ENCODE peak calls at places on chromosome 3, in eight cellular contexts. M is hepatocyte; B is T-cell; Z is activated naive CD4-positive, alpha-beta T cell treated with anti-CD3 and anti-CD28 coated beads for 36 hours; A is T-helper 1 cell; W is CD4-positive, CD25-positive, alpha-beta regulatory T cell; N is iris pigment epithelial cell; P is activated T-cell treated with anti-CD3 and anti-CD28 coated beads, Interleukin-2, amount 50 U/mL, for 1 hour. K is an unnamed sample.

GRCh38 chr3:127392146-127392470 is 104.3 kb upstream of the PRR20G start:
- DNase-seq in A (no peak), M (no peak), W (no peak), Z (no peak), N (no peak), B (no peak), P (no peak), K (no peak)

GRCh38 chr3:143731776-143732175 is 116.5 kb downstream of the SLC9A9 start:
- DNase-seq in P (no peak), N (no peak), W (no peak), B (no peak), Z (no peak), M (no peak), A (no peak), K (no peak)

GRCh38 chr3:79516795-79517194 is 251.0 kb downstream of the ROBO1 start:
- DNase-seq in A (no peak), B (no peak), Z (no peak), W (no peak), M (no peak), P (no peak), N (no peak), K (no peak)

GRCh38 chr3:156230291-156230900 is 110.0 kb downstream of the KCNAB1 start:
- DNase-seq in Z (no peak), A (no peak), P (no peak), B (no peak), N (no peak), M (no peak), W (no peak), K (no peak)

GRCh38 chr3:16480861-16481569 is 32.5 kb downstream of the RFTN1 start:
- DNase-seq in P (no peak), Z (no peak), A (no peak), N (peak), W (no peak), M (no peak), B (no peak), K (peak)

GRCh38 chr3:140610544-140610943 is 67.3 kb upstream of the TRIM42 start:
- DNase-seq in Z (no peak), B (no peak), N (no peak), P (no peak), M (no peak), W (no peak), A (no peak), K (no peak)

GRCh38 chr3:45665101-45665572 is 24.1 kb upstream of the SACM1L start:
- DNase-seq in N (no peak), Z (peak), A (peak), P (peak), M (peak), B (peak), W (peak), K (no peak)

GRCh38 chr3:42780892-42781700 is 8.0 kb upstream of the CCDC13 start:
- DNase-seq in N (peak), M (peak), A (no peak), P (no peak), B (no peak), W (peak), Z (peak), K (no peak)

GRCh38 chr3:27271890-27272289 is 97.3 kb downstream of the NEK10 start:
- DNase-seq in P (no peak), N (no peak), W (no peak), Z (no peak), A (no peak), M (no peak), B (no peak), K (no peak)

GRCh38 chr3:129282727-129283327 is 4.2 kb downstream of the HMCES start:
- DNase-seq in M (no peak), A (no peak), N (peak), Z (peak), P (no peak), W (no peak), B (no peak), K (no peak)

GRCh38 chr3:101134331-101134730 is 141.1 kb upstream of the ABI3BP start:
- DNase-seq in N (no peak), M (no peak), Z (no peak), W (no peak), A (no peak), P (no peak), B (no peak), K (no peak)

GRCh38 chr3:17355591-17355990 is 386.8 kb downstream of the TBC1D5 start:
- DNase-seq in W (no peak), M (no peak), P (no peak), A (no peak), Z (no peak), B (no peak), N (peak), K (peak)

K was measured in BJ.